ENCODE peak calls at places on chromosomes 6 and 20, in seven cellular contexts. One of them, this sample, is unnamed.
A peak's percentile ranks its signal among the peaks of the same experiment; 100 is the strongest.

GRCh38 chr6:133887478-133887877 is 1.4 kb upstream of the TCF21 start:
- DNase-seq in HCT116: no peak
- DNase-seq in HepG2: no peak
- DNase-seq in PC-9: no peak
- DNase-seq in astrocyte: no peak
- DNase-seq in GM23338: no peak
- DNase-seq in K562: no peak
- DNase-seq in this sample: no peak

GRCh38 chr6:169868458-169868857 is 117.0 kb downstream of the ERMARD start:
- DNase-seq in K562: no peak
- DNase-seq in astrocyte: no peak
- DNase-seq in GM23338: no peak
- DNase-seq in HCT116: no peak
- DNase-seq in HepG2: no peak
- DNase-seq in PC-9: no peak
- DNase-seq in this sample: peak; percentile 20

GRCh38 chr6:67952121-67952520 is 683.0 kb upstream of the ADGRB3 start:
- DNase-seq in HCT116: no peak
- DNase-seq in HepG2: no peak
- DNase-seq in astrocyte: peak; percentile 5
- DNase-seq in PC-9: no peak
- DNase-seq in GM23338: no peak
- DNase-seq in K562: no peak
- DNase-seq in this sample: no peak

GRCh38 chr6:155418017-155418749 is 37.5 kb downstream of the NOX3 start:
- DNase-seq in HCT116: no peak
- DNase-seq in HepG2: no peak
- DNase-seq in K562: no peak
- DNase-seq in PC-9: peak; percentile 3
- DNase-seq in GM23338: peak; percentile 24
- DNase-seq in astrocyte: peak; percentile 61
- DNase-seq in this sample: peak; percentile 80

GRCh38 chr6:74731921-74732320 is 473.9 kb downstream of the COL12A1 start:
- DNase-seq in HCT116: no peak
- DNase-seq in HepG2: no peak
- DNase-seq in K562: no peak
- DNase-seq in GM23338: peak; percentile 8
- DNase-seq in PC-9: no peak
- DNase-seq in astrocyte: peak; percentile 90
- DNase-seq in this sample: peak; percentile 63

GRCh38 chr20:32535953-32536823 is 48.9 kb downstream of the NOL4L start:
- DNase-seq in astrocyte: no peak
- DNase-seq in K562: peak; percentile 96
- DNase-seq in HCT116: peak; percentile 7
- DNase-seq in HepG2: peak; percentile 79
- DNase-seq in PC-9: peak; percentile 69
- DNase-seq in GM23338: peak; percentile 97
- DNase-seq in this sample: peak; percentile 39

GRCh38 chr6:165881812-165882211 is 218.8 kb upstream of the PDE10A start:
- DNase-seq in astrocyte: no peak
- DNase-seq in HCT116: no peak
- DNase-seq in PC-9: no peak
- DNase-seq in K562: no peak
- DNase-seq in HepG2: no peak
- DNase-seq in GM23338: no peak
- DNase-seq in this sample: no peak

GRCh38 chr6:26311385-26312095 is 53.5 kb upstream of the BTN3A2 start:
- DNase-seq in astrocyte: peak; percentile 56
- DNase-seq in K562: peak; percentile 38
- DNase-seq in HepG2: peak; percentile 82
- DNase-seq in GM23338: peak; percentile 79
- DNase-seq in HCT116: peak; percentile 71
- DNase-seq in PC-9: peak; percentile 65
- DNase-seq in this sample: peak; percentile 62

GRCh38 chr6:161257778-161258457 is 15.9 kb downstream of the AGPAT4 start:
- DNase-seq in HepG2: no peak
- DNase-seq in GM23338: no peak
- DNase-seq in HCT116: no peak
- DNase-seq in K562: no peak
- DNase-seq in PC-9: no peak
- DNase-seq in astrocyte: peak; percentile 99
- DNase-seq in this sample: peak; percentile 97

GRCh38 chr6:167570460-167571400 is 245.8 kb downstream of the TTLL2 start:
- DNase-seq in PC-9: no peak
- DNase-seq in K562: no peak
- DNase-seq in HCT116: no peak
- DNase-seq in GM23338: no peak
- DNase-seq in HepG2: no peak
- DNase-seq in astrocyte: no peak
- DNase-seq in this sample: no peak

GRCh38 chr6:20313086-20313485 is 88.6 kb upstream of the E2F3 start:
- DNase-seq in GM23338: no peak
- DNase-seq in astrocyte: no peak
- DNase-seq in K562: peak; percentile 33
- DNase-seq in HCT116: no peak
- DNase-seq in HepG2: no peak
- DNase-seq in PC-9: no peak
- DNase-seq in this sample: no peak

GRCh38 chr6:1313755-1314503 is 2.0 kb downstream of the FOXQ1 start:
- DNase-seq in astrocyte: no peak
- DNase-seq in HepG2: peak; percentile 62
- DNase-seq in PC-9: peak; percentile 74
- DNase-seq in K562: no peak
- DNase-seq in HCT116: peak; percentile 15
- DNase-seq in GM23338: peak; percentile 76
- DNase-seq in this sample: peak; percentile 47

GRCh38 chr6:50381106-50381415 is 331.3 kb upstream of the DEFB112 start:
- DNase-seq in PC-9: no peak
- DNase-seq in HepG2: no peak
- DNase-seq in astrocyte: no peak
- DNase-seq in HCT116: no peak
- DNase-seq in GM23338: peak; percentile 73
- DNase-seq in K562: no peak
- DNase-seq in this sample: no peak

GRCh38 chr6:125008261-125008671 is 46.0 kb downstream of the RNF217 start:
- DNase-seq in HepG2: no peak
- DNase-seq in GM23338: no peak
- DNase-seq in HCT116: no peak
- DNase-seq in K562: no peak
- DNase-seq in astrocyte: peak; percentile 68
- DNase-seq in PC-9: no peak
- DNase-seq in this sample: peak; percentile 67

GRCh38 chr6:80523029-80523428 is 416.6 kb downstream of the BCKDHB start:
- DNase-seq in HCT116: no peak
- DNase-seq in PC-9: no peak
- DNase-seq in astrocyte: peak; percentile 84
- DNase-seq in K562: no peak
- DNase-seq in HepG2: no peak
- DNase-seq in GM23338: no peak
- DNase-seq in this sample: no peak

GRCh38 chr6:27867051-27867940 is 44.9 kb downstream of the OR2B2 start:
- DNase-seq in HepG2: peak; percentile 58
- DNase-seq in astrocyte: peak; percentile 56
- DNase-seq in PC-9: peak; percentile 72
- DNase-seq in GM23338: peak; percentile 94
- DNase-seq in K562: peak; percentile 58
- DNase-seq in HCT116: no peak
- DNase-seq in this sample: peak; percentile 85

GRCh38 chr6:56353860-56354259 is 106.5 kb upstream of the COL21A1 start:
- DNase-seq in HCT116: no peak
- DNase-seq in PC-9: no peak
- DNase-seq in GM23338: no peak
- DNase-seq in astrocyte: no peak
- DNase-seq in K562: no peak
- DNase-seq in HepG2: no peak
- DNase-seq in this sample: no peak

GRCh38 chr6:167966540-167966905 is 30.9 kb upstream of the KIF25 start:
- DNase-seq in PC-9: no peak
- DNase-seq in K562: no peak
- DNase-seq in GM23338: no peak
- DNase-seq in astrocyte: no peak
- DNase-seq in HepG2: no peak
- DNase-seq in HCT116: no peak
- DNase-seq in this sample: no peak

GRCh38 chr6:120966321-120966720 is 368.0 kb downstream of the TBC1D32 start:
- DNase-seq in PC-9: no peak
- DNase-seq in GM23338: no peak
- DNase-seq in K562: no peak
- DNase-seq in HCT116: no peak
- DNase-seq in HepG2: no peak
- DNase-seq in astrocyte: no peak
- DNase-seq in this sample: no peak

DNA sequence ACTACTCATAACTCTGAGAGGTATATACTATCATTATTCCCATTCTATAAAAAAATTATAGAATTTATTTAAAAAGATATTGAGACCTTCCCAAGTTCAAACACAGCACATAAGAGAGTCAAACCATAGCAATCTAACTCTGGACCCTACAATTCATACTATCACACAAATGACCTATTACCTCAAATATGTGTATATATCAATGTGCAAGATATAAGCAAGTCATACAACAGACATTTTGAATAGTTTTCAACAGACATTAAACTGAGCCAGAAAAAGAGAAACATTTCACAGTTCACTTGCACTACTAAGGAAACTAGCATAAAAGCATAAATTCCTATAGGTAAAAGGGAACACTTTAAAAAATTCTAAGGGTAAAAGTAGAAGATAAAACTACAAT is 11.7 kb downstream of the PHIP start:
- DNase-seq in HepG2: no peak
- DNase-seq in astrocyte: no peak
- DNase-seq in HCT116: no peak
- DNase-seq in K562: no peak
- DNase-seq in GM23338: no peak
- DNase-seq in PC-9: no peak
- DNase-seq in this sample: no peak
- H3K79me2 ChIP-seq in HepG2: peaks cover 64% of the 10 kb centered on the region
- H3K79me2 ChIP-seq in astrocyte: peaks cover 80% of the 10 kb centered on the region
- H3K79me2 ChIP-seq in HCT116: peaks cover 92% of the 10 kb centered on the region
- H3K79me2 ChIP-seq in K562: peaks cover 89% of the 10 kb centered on the region
- H3K79me2 ChIP-seq in GM23338: peaks cover 99% of the 10 kb centered on the region
- H3K79me2 ChIP-seq in PC-9: peaks cover 10% of the 10 kb centered on the region
- H3K79me2 ChIP-seq in this sample: peaks cover 92% of the 10 kb centered on the region

DNA sequence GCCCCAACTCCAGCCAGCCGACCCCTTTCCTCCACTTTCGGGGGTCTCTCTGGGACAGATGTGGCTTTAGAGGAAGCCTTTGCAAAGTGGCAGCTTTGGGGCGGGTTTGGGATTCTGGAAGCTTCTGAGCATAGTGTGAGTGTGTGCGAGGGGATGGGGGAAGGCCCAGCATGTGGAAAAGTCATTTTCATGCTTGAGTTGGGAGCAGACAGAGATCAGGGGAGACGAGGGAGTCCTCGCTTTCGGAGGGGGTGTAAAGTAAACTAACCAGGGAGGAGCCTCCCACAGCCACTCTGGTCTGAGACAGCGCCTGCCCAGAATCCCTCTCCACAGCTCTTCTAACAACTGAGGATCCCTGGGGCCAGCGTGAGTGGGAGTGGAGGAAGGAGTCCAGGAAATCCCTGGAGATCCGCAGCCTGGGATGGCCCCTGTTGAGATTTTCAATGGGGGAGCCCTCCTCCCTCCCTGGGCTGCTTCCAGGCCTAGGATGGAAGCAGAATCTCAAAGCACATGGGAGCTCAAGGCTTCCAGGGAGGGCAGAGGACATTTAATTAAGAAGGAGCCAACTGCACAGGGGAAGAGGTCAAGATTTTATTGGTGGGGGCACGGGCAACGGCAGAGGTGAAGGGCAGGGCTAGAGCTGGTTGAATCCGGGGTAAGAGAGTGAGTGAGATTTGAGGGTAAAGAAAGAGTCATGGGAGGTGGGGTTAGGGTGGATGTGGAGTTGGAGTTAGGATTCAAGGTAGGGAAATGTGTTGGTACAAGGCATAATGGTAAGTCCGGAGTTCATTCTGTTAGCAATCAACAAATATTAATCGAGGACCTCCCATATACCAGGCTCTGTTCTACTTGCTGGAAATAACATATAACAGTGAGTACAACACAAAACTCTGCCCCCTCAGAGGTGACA is 102.3 kb upstream of the FOXP4 start:
- DNase-seq in HCT116: no peak
- DNase-seq in GM23338: no peak
- DNase-seq in K562: no peak
- DNase-seq in HepG2: no peak
- DNase-seq in astrocyte: peak; percentile 64
- DNase-seq in PC-9: no peak
- DNase-seq in this sample: peak; percentile 20
- H3K79me2 ChIP-seq in HCT116: no peaks in the 10 kb centered on the region
- H3K79me2 ChIP-seq in GM23338: no peaks in the 10 kb centered on the region
- H3K79me2 ChIP-seq in K562: no peaks in the 10 kb centered on the region
- H3K79me2 ChIP-seq in HepG2: no peaks in the 10 kb centered on the region
- H3K79me2 ChIP-seq in astrocyte: no peaks in the 10 kb centered on the region
- H3K79me2 ChIP-seq in PC-9: no peaks in the 10 kb centered on the region
- H3K79me2 ChIP-seq in this sample: no peaks in the 10 kb centered on the region

GRCh38 chr20:33843854-33844253 is 32.7 kb downstream of the CHMP4B start:
- DNase-seq in HCT116: no peak
- DNase-seq in astrocyte: no peak
- DNase-seq in PC-9: no peak
- DNase-seq in K562: peak; percentile 38
- DNase-seq in GM23338: no peak
- DNase-seq in HepG2: no peak
- DNase-seq in this sample: no peak
- H3K79me2 ChIP-seq in HCT116: peaks cover 77% of the 10 kb centered on the region
- H3K79me2 ChIP-seq in astrocyte: peaks cover 97% of the 10 kb centered on the region
- H3K79me2 ChIP-seq in PC-9: peaks cover 99% of the 10 kb centered on the region
- H3K79me2 ChIP-seq in K562: peaks cover 63% of the 10 kb centered on the region
- H3K79me2 ChIP-seq in GM23338: peaks cover 97% of the 10 kb centered on the region
- H3K79me2 ChIP-seq in HepG2: peaks cover 76% of the 10 kb centered on the region
- H3K79me2 ChIP-seq in this sample: peaks cover 100% of the 10 kb centered on the region

GRCh38 chr20:50413088-50413500 is 97.1 kb upstream of the PTPN1 start:
- DNase-seq in HepG2: peak; percentile 82
- DNase-seq in HCT116: no peak
- DNase-seq in GM23338: peak; percentile 33
- DNase-seq in PC-9: no peak
- DNase-seq in astrocyte: no peak
- DNase-seq in K562: no peak
- DNase-seq in this sample: no peak
- H3K79me2 ChIP-seq in HepG2: no peaks in the 10 kb centered on the region
- H3K79me2 ChIP-seq in HCT116: no peaks in the 10 kb centered on the region
- H3K79me2 ChIP-seq in GM23338: no peaks in the 10 kb centered on the region
- H3K79me2 ChIP-seq in PC-9: no peaks in the 10 kb centered on the region
- H3K79me2 ChIP-seq in astrocyte: no peaks in the 10 kb centered on the region
- H3K79me2 ChIP-seq in K562: no peaks in the 10 kb centered on the region
- H3K79me2 ChIP-seq in this sample: no peaks in the 10 kb centered on the region

GRCh38 chr6:85483041-85483700 is 33.3 kb downstream of the NT5E start:
- DNase-seq in K562: peak; percentile 80
- DNase-seq in PC-9: peak; percentile 71
- DNase-seq in HepG2: peak; percentile 50
- DNase-seq in astrocyte: peak; percentile 50
- DNase-seq in HCT116: no peak
- DNase-seq in GM23338: peak; percentile 79
- DNase-seq in this sample: peak; percentile 74
- H3K79me2 ChIP-seq in K562: no peaks in the 10 kb centered on the region
- H3K79me2 ChIP-seq in PC-9: no peaks in the 10 kb centered on the region
- H3K79me2 ChIP-seq in HepG2: no peaks in the 10 kb centered on the region
- H3K79me2 ChIP-seq in astrocyte: no peaks in the 10 kb centered on the region
- H3K79me2 ChIP-seq in HCT116: no peaks in the 10 kb centered on the region
- H3K79me2 ChIP-seq in GM23338: no peaks in the 10 kb centered on the region
- H3K79me2 ChIP-seq in this sample: peaks cover 10% of the 10 kb centered on the region

GRCh38 chr6:12022903-12023522 is 10.9 kb downstream of the HIVEP1 start:
- DNase-seq in HCT116: no peak
- DNase-seq in astrocyte: no peak
- DNase-seq in K562: peak; percentile 31
- DNase-seq in PC-9: no peak
- DNase-seq in HepG2: no peak
- DNase-seq in GM23338: no peak
- DNase-seq in this sample: no peak
- H3K79me2 ChIP-seq in HCT116: no peaks in the 10 kb centered on the region
- H3K79me2 ChIP-seq in astrocyte: peaks cover 74% of the 10 kb centered on the region
- H3K79me2 ChIP-seq in K562: peaks cover 94% of the 10 kb centered on the region
- H3K79me2 ChIP-seq in PC-9: peaks cover 37% of the 10 kb centered on the region
- H3K79me2 ChIP-seq in HepG2: peaks cover 12% of the 10 kb centered on the region
- H3K79me2 ChIP-seq in GM23338: peaks cover 93% of the 10 kb centered on the region
- H3K79me2 ChIP-seq in this sample: peaks cover 48% of the 10 kb centered on the region

This sample was measured in GM23248.